ENCODE peak calls at places on chromosomes 2 and 18, in four cellular contexts. G is neuronal stem cell, T is GM23338, J is PC-9. Z is an unnamed sample.

GRCh38 chr2:177078416-177078815 is 134.2 kb upstream of the HNRNPA3 start:
- DNase-seq in G (no peak), T (no peak), J (no peak), Z (no peak)

GRCh38 chr2:90207454-90208058 is 1516.1 kb downstream of the RPIA start:
- DNase-seq in G (no peak), T (peak), J (no peak), Z (no peak)

GRCh38 chr2:96090527-96090926 is 25.8 kb downstream of the ADRA2B start:
- DNase-seq in G (no peak), T (no peak), J (no peak), Z (no peak)

GRCh38 chr2:26526105-26526504 is 48.2 kb upstream of the OTOF start:
- DNase-seq in G (no peak), T (no peak), J (no peak), Z (no peak)

GRCh38 chr2:29024882-29025430 is 43.9 kb downstream of the TOGARAM2 start:
- DNase-seq in G (no peak), T (no peak), J (no peak), Z (no peak)

GRCh38 chr2:65666156-65666725 is 233.8 kb upstream of the SPRED2 start:
- DNase-seq in G (no peak), T (no peak), J (no peak), Z (no peak)

GRCh38 chr2:25358836-25359235 is 17.1 kb upstream of the DNMT3A start:
- DNase-seq in G (no peak), T (no peak), J (no peak), Z (no peak)

GRCh38 chr2:19574788-19575260 is 216.4 kb upstream of the OSR1 start:
- DNase-seq in G (peak), T (peak), J (no peak), Z (peak)

GRCh38 chr2:55097462-55098410 is 47.5 kb upstream of the RTN4 start:
- DNase-seq in G (no peak), T (no peak), J (peak), Z (no peak)

GRCh38 chr2:24182507-24182906 is 7.7 kb downstream of the FAM228A start:
- DNase-seq in G (no peak), T (no peak), J (no peak), Z (no peak)

DNA sequence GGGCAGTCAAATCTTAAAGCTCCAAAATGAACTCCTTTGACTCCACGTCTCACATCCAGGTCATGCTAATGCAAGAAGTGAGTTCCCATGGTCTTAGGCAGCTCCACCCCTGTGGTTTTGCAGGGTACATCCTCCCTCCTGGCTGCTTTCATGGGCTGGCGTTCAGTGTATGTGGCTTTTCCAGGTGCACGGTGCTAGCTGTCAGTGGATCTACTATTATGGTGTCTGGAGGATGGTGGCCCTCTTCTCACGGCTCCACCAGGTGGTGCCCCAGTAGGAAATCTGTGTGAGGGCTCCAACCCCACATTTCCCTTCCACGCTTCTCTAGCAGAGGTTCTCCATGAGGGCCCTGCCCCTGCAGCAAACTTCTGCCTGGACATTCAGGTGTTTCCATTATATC is 105.2 kb upstream of the MSTN start:
- DNase-seq in G (no peak), T (no peak), J (no peak), Z (no peak)
- H3K4me2 ChIP-seq in G (no peak), T (no peak), J (no peak), Z (no peak)

GRCh38 chr18:31161757-31162418 is 768 bp downstream of the DSC1 start:
- DNase-seq in G (no peak), T (no peak), J (no peak), Z (no peak)
- H3K4me2 ChIP-seq in G (no peak), T (no peak), J (no peak), Z (no peak)

GRCh38 chr18:57768557-57769326 is 34.4 kb downstream of the ATP8B1 start:
- DNase-seq in G (no peak), T (no peak), J (no peak), Z (no peak)

GRCh38 chr18:57764087-57764486 is 39.0 kb downstream of the ATP8B1 start:
- DNase-seq in G (no peak), T (no peak), J (no peak), Z (no peak)

GRCh38 chr18:57771626-57772025 is 31.5 kb downstream of the ATP8B1 start:
- DNase-seq in G (no peak), T (no peak), J (no peak), Z (no peak)

GRCh38 chr18:57771183-57771582 is 31.9 kb downstream of the ATP8B1 start:
- DNase-seq in G (no peak), T (peak), J (no peak), Z (no peak)

GRCh38 chr18:57767259-57768050 is 35.7 kb downstream of the ATP8B1 start:
- DNase-seq in G (no peak), T (no peak), J (no peak), Z (no peak)
- H3K4me2 ChIP-seq in G (no peak), T (no peak), J (no peak), Z (no peak)

GRCh38 chr2:80490964-80491363 is 186.4 kb upstream of the LRRTM1 start:
- DNase-seq in G (no peak), T (no peak), J (no peak), Z (no peak)

DNA sequence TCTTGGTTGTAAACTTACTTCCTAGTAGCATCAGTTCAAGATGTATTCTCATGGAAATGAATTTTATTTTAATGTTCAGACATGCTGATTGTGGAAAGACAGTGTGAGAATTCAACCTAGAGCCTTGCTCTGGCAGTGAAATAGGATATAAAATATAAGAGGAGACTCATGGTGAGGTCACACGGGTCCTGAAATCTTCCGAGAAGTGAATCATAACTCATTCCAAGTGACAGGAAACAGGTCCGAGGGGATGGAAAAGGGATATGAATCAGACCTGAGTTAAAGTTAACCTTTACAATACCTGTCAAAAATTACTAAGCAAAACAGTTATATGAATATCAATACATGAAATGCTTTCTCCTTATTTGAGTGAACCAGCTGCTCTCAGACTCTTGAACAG is 185.2 kb upstream of the LRRTM1 start:
- DNase-seq in G (no peak), T (no peak), J (no peak), Z (no peak)
- H3K4me2 ChIP-seq in G (no peak), T (no peak), J (peak), Z (no peak)

DNA sequence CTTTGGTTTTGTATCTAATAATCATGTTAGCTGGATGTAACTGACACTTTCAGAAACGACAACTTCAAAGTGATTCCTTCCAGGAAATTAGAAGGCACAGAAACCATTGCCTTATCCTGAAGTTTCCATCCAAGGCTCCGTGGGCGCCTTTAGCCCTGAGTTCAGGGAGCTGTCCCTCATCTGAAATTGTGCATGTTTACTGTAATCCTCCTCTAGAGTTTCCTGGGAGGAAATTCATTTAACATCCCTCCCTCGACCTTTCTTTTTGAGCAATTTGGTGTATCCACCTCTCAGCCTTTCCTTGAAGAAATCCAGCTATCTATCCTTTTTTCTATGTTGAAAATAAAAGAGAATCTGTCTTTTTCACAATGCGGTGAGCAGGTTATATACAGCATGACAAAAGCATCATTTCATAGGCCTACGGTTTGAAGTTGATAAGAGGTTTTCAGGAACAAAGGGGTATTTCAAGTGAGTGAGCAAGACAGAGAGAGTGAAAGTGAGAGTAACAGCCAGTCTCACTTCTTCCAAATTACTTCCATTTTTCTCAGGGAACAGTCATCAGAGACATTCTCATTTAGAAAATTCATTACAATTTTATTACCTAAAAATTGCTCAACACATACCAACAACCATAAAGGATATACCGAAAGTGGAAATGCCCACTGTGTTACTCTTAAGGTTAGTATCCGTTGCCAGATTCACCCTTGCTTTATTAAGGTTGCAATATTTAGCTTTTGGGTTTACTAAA is 167.3 kb downstream of the MREG start:
- DNase-seq in G (no peak), T (no peak), J (no peak), Z (no peak)
- H3K4me2 ChIP-seq in G (no peak), T (no peak), J (no peak), Z (no peak)

DNA sequence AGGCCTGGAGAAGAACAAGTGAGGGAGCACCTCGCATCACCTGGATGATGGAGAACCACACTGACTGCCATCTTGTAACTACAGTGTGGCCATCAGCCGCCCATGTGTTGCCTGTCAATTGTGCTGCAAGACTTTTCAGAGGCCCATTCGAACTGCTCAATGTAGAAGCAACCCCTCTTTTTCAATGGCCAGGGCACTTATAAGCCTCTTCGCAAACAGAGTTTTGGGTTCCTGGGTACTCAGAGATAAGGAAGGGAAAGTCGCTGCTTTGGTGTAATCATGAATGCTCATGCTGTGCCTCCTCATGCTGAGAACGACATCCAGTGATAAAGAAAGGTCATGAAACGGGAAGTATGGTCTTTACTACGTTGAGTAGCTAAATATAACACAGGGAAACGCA is 143.9 kb upstream of the SLC39A10 start:
- DNase-seq in G (no peak), T (no peak), J (no peak), Z (no peak)
- H3K4me2 ChIP-seq in G (no peak), T (no peak), J (no peak), Z (no peak)